ENCODE peak calls at places on chromosomes 4 and X, in seven cellular contexts. B is stomach, N is sigmoid colon, M is HL-60, U is GM23338, O is esophagus muscularis mucosa, G is HCT116. L is an unnamed sample.

GRCh38 chrX:153820601-153821000 is 9.7 kb downstream of the PDZD4 start:
- DNase-seq in M (no peak), G (no peak), O (no peak), B (no peak), U (no peak), N (no peak), L (no peak)

GRCh38 chrX:113868169-113868568 is 715.7 kb upstream of the HTR2C start:
- DNase-seq in U (peak), B (no peak), N (no peak), O (no peak), G (no peak), M (no peak), L (no peak)

GRCh38 chr4:35125995-35126712 is 1118.2 kb downstream of the ARAP2 start:
- DNase-seq in B (no peak), N (no peak), U (no peak), M (no peak), O (no peak), G (no peak), L (no peak)

GRCh38 chr4:165207016-165207430 is 338 bp upstream of the KLHL2 start:
- DNase-seq in G (no peak), O (no peak), N (peak), M (no peak), B (no peak), U (no peak), L (peak)

GRCh38 chr4:152900395-152900794 is 35.7 kb upstream of the FHDC1 start:
- DNase-seq in U (no peak), O (no peak), M (no peak), N (no peak), B (no peak), G (no peak), L (no peak)

GRCh38 chr4:128525939-128526630 is 238.5 kb upstream of the PGRMC2 start:
- DNase-seq in O (no peak), U (no peak), N (no peak), M (no peak), G (no peak), B (no peak), L (no peak)

GRCh38 chr4:21490682-21491081 is 457.9 kb downstream of the KCNIP4 start:
- DNase-seq in B (no peak), U (peak), G (no peak), M (no peak), O (no peak), N (no peak), L (no peak)

GRCh38 chrX:133402042-133402453 is 13.2 kb downstream of the GPC4 start:
- DNase-seq in M (no peak), N (no peak), G (no peak), O (no peak), U (no peak), B (no peak), L (no peak)

GRCh38 chr4:47373729-47374128 is 89.8 kb downstream of the COMMD8 start:
- DNase-seq in G (no peak), O (no peak), B (no peak), N (no peak), U (no peak), M (no peak), L (no peak)

GRCh38 chrX:21166302-21166982 is 207.8 kb upstream of the CNKSR2 start:
- DNase-seq in N (no peak), O (no peak), B (no peak), M (no peak), G (no peak), U (peak), L (no peak)

GRCh38 chr4:171924761-171925376 is 111.7 kb downstream of the GALNTL6 start:
- DNase-seq in B (no peak), O (no peak), G (no peak), N (no peak), M (no peak), U (peak), L (no peak)

GRCh38 chrX:40552768-40553167 is 28.0 kb upstream of the ATP6AP2 start:
- DNase-seq in O (no peak), B (no peak), N (no peak), G (no peak), U (no peak), M (peak), L (no peak)

GRCh38 chr4:80685219-80685618 is 345.3 kb upstream of the BMP3 start:
- DNase-seq in O (no peak), G (no peak), B (no peak), U (no peak), N (no peak), M (no peak), L (no peak)

GRCh38 chr4:14152834-14153519 is 525.5 kb upstream of the BOD1L1 start:
- DNase-seq in M (no peak), B (no peak), G (no peak), O (no peak), U (no peak), N (no peak), L (no peak)

GRCh38 chr4:144820706-144821105 is 174.8 kb downstream of the HHIP start:
- DNase-seq in M (no peak), U (no peak), G (no peak), N (no peak), B (no peak), O (no peak), L (no peak)

GRCh38 chr4:102404551-102404969 is 59.3 kb upstream of the SLC39A8 start:
- DNase-seq in U (peak), B (no peak), N (no peak), G (no peak), M (no peak), O (no peak), L (no peak)

GRCh38 chr4:121138445-121138844 is 25.7 kb downstream of the TNIP3 start:
- DNase-seq in N (no peak), G (no peak), U (no peak), M (no peak), O (no peak), B (no peak), L (no peak)

GRCh38 chrX:28120076-28120475 is 138.8 kb upstream of the DCAF8L1 start:
- DNase-seq in O (no peak), M (no peak), U (no peak), B (no peak), G (peak), N (no peak), L (no peak)

GRCh38 chr4:165668694-165669093 is 204.3 kb upstream of the TLL1 start:
- DNase-seq in N (no peak), O (no peak), U (peak), B (no peak), M (no peak), G (no peak), L (no peak)

GRCh38 chr4:107896158-107896645 is 35.1 kb upstream of the CYP2U1 start:
- DNase-seq in M (no peak), N (no peak), O (no peak), B (no peak), G (peak), U (no peak), L (peak)

GRCh38 chr4:7186081-7186480 is 6.3 kb upstream of the SORCS2 start:
- DNase-seq in B (no peak), U (peak), M (no peak), O (no peak), N (peak), G (no peak), L (no peak)

GRCh38 chr4:152106113-152106763 is 345.4 kb upstream of the GATB start:
- DNase-seq in M (peak), B (peak), G (peak), O (peak), U (peak), N (peak), L (peak)

GRCh38 chrX:8848921-8849320 is 47.7 kb upstream of the FAM9A start:
- DNase-seq in U (no peak), M (no peak), G (no peak), O (no peak), B (no peak), N (no peak), L (no peak)

GRCh38 chr4:129064717-129065116 is 28.6 kb downstream of the SCLT1 start:
- DNase-seq in M (no peak), O (no peak), N (no peak), U (no peak), B (no peak), G (no peak), L (no peak)

GRCh38 chrX:19883878-19884277 is 3.5 kb downstream of the SH3KBP1 start:
- DNase-seq in N (no peak), U (no peak), B (no peak), O (no peak), M (no peak), G (peak), L (no peak)

GRCh38 chr4:124583797-124584196 is 128.7 kb downstream of the ANKRD50 start:
- DNase-seq in O (no peak), N (no peak), U (no peak), B (no peak), M (no peak), G (no peak), L (no peak)

GRCh38 chr4:25441519-25442117 is 64.6 kb downstream of the ANAPC4 start:
- DNase-seq in M (peak), O (no peak), N (no peak), G (peak), U (peak), B (peak), L (peak)

GRCh38 chr4:83109480-83110221 is 4.9 kb downstream of the PLAC8 start:
- DNase-seq in G (no peak), M (peak), O (no peak), N (peak), U (peak), B (peak), L (peak)

GRCh38 chrX:16748425-16748824 is 29.0 kb downstream of the SYAP1 start:
- DNase-seq in U (no peak), B (no peak), M (no peak), G (no peak), N (no peak), O (no peak), L (no peak)

GRCh38 chrX:16754019-16754418 is 32.2 kb upstream of the TXLNG start:
- DNase-seq in M (no peak), B (no peak), G (no peak), U (no peak), N (no peak), O (no peak), L (no peak)

GRCh38 chrX:16745102-16745501 is 25.7 kb downstream of the SYAP1 start:
- DNase-seq in N (no peak), U (no peak), M (no peak), O (no peak), G (no peak), B (no peak), L (no peak)

GRCh38 chrX:16745659-16746058 is 26.2 kb downstream of the SYAP1 start:
- DNase-seq in N (no peak), O (no peak), G (no peak), U (no peak), M (no peak), B (no peak), L (no peak)

DNA sequence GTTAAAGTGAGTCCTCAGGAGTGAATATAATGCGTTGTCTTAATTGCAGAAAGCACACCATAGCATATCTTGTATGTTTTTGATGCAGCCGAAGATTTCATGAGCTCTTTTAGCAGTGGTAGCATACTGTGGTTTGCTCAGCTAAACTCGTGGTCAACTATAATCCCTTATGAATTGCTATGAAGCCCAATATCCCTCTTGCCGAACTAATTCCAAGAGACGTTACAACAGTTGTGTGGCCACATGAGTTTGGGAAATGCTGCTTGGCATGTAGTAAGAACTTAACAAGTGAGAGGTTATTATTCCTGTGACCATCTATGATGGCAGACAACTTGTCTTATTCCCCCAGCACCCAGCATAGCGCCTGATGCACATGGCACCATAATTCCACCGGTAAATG is 30.7 kb downstream of the SYAP1 start:
- DNase-seq in N (no peak), O (no peak), B (no peak), M (no peak), U (no peak), G (no peak), L (no peak)
- H3K27ac ChIP-seq in N (no peak), O (no peak), B (no peak), M (no peak), U (no peak), G (no peak), L (no peak)

DNA sequence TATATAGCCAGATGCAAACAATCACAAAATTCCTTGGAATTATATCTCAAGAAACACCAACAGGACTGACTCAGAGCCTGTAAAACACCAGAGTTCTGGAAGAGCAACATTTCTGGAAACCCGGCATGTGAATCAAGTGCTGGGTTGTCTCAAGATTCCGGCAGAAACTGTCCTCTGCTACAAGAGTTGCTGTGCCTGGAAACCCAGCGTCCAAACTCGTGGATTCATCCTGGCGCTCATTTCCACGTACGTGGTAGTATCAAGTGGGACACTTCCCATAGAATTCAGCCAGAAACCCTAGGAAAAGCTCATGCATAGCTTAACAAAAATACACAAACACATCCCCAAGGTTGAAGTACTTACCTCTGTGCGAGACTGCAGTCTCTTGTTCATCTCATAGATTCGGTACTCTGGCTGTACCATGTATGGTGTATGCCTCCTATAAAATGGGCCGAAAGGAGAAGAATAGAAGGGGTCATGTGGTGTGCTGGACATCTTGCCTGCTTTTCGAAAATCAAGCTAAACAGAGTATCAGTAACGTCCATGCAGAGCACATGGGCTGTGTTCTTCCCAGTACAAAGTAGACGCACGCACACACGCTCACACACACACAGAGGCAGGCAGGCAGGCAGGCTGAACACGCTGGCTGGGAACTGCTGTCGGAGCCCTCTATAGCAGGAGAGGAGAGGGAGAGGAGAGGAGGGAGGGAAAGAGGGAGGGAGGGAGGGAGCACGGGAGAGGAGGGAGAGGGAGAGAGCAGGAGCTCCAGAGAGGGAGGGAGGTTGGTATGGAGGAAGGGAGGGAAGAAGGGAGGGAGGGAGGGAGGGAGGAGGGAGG is at the start of gene LDB2:
- DNase-seq in G (no peak), B (peak), U (peak), O (no peak), N (peak), M (no peak), L (peak)
- TF ChIP-seq POLR2AphosphoS5 in G (no peak), B (no peak), U (peak), O (no peak), N (peak), M (no peak), L (peak)

DNA sequence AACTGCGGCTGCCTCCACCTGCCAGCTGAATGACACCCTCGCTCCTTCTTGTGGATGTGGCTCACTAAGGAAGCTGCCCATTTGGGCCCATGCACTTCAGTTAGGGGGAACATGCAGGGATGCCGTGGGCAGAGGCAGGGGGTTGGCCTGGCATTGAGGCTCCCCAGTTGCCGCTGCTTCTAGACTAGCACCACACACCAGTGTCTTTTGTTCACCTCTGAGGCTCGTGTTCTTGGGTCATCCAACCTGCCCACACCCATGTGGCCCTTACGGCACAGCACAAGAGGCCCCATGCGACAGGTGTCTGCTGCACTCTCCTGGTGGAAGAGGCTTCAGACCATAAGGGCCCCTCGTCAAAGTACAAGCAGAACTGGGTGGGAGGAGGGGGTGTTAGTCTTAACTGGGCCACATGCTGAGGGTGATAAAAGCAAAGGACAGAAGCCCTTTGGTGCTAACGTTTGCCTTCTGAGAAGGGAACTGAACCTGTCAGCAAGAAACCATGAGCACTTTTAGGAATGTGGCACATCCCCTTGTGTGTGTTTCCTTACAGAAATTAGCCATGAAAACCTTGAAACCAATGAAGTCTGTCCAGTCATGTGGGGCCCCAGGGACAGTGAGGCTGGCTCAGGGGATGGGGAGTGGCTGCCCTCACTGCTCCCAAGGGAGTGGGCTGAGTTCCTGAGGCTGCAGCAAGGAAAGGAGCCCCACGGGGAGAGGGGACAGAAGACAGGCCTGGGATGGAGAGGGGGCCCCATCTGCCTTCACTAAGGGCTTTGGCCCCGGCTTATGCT is 39.2 kb downstream of the MAP7D3 start:
- DNase-seq in M (no peak), G (no peak), N (peak), O (no peak), B (no peak), U (no peak), L (no peak)
- H3K27ac ChIP-seq in M (no peak), G (no peak), N (peak), O (peak), B (peak), U (no peak), L (no peak)

GRCh38 chr4:38161208-38162113 is 201.3 kb downstream of the PTTG2 start:
- DNase-seq in O (no peak), G (no peak), U (no peak), B (no peak), M (no peak), N (no peak), L (peak)

GRCh38 chr4:38162240-38162784 is 202.1 kb downstream of the PTTG2 start:
- DNase-seq in M (no peak), N (no peak), U (no peak), O (no peak), B (peak), G (peak), L (peak)

GRCh38 chr4:38157592-38157991 is 197.4 kb downstream of the PTTG2 start:
- DNase-seq in O (no peak), N (no peak), G (no peak), U (no peak), M (no peak), B (peak), L (no peak)

GRCh38 chr4:38163216-38164006 is 203.2 kb downstream of the PTTG2 start:
- DNase-seq in B (peak), N (no peak), G (no peak), M (no peak), O (no peak), U (no peak), L (peak)

GRCh38 chr4:38160487-38161207 is 200.4 kb downstream of the PTTG2 start:
- DNase-seq in B (no peak), N (peak), G (peak), O (no peak), M (peak), U (peak), L (peak)
- TF ChIP-seq POLR2AphosphoS5 in B (no peak), N (peak), G (peak), O (no peak), M (no peak), U (no peak), L (no peak)

L was measured in endothelial cell of umbilical vein.